ENCODE peak calls at places on chromosomes 2 and 18, in five cellular contexts. One of them, this sample, is unnamed.

GRCh38 chr18:42201137-42201536 is 246.1 kb downstream of the PIK3C3 start:
- DNase-seq in EL: no peak
- DNase-seq in small intestine: no peak
- DNase-seq in activated T-cell treated with anti-CD3 and anti-CD28 coated beads, Interleukin-2, amount 50 U/mL, for 72 hours: no peak
- DNase-seq in dorsolateral prefrontal cortex: no peak
- DNase-seq in this sample: no peak

GRCh38 chr18:32358529-32358928 is 112.2 kb downstream of the GAREM1 start:
- DNase-seq in EL: no peak
- DNase-seq in activated T-cell treated with anti-CD3 and anti-CD28 coated beads, Interleukin-2, amount 50 U/mL, for 72 hours: no peak
- DNase-seq in dorsolateral prefrontal cortex: no peak
- DNase-seq in small intestine: no peak
- DNase-seq in this sample: no peak

GRCh38 chr2:143692162-143692561 is 562.9 kb downstream of the ARHGAP15 start:
- DNase-seq in activated T-cell treated with anti-CD3 and anti-CD28 coated beads, Interleukin-2, amount 50 U/mL, for 72 hours: no peak
- DNase-seq in EL: no peak
- DNase-seq in dorsolateral prefrontal cortex: no peak
- DNase-seq in small intestine: no peak
- DNase-seq in this sample: no peak

GRCh38 chr2:9020267-9020666 is 16.8 kb upstream of the MBOAT2 start:
- DNase-seq in dorsolateral prefrontal cortex: no peak
- DNase-seq in small intestine: no peak
- DNase-seq in activated T-cell treated with anti-CD3 and anti-CD28 coated beads, Interleukin-2, amount 50 U/mL, for 72 hours: no peak
- DNase-seq in EL: no peak
- DNase-seq in this sample: no peak

GRCh38 chr2:134153481-134153880 is 100.4 kb upstream of the MGAT5 start:
- DNase-seq in small intestine: no peak
- DNase-seq in dorsolateral prefrontal cortex: no peak
- DNase-seq in EL: no peak
- DNase-seq in activated T-cell treated with anti-CD3 and anti-CD28 coated beads, Interleukin-2, amount 50 U/mL, for 72 hours: no peak
- DNase-seq in this sample: no peak

GRCh38 chr2:10170256-10170655 is 47.7 kb downstream of the RRM2 start:
- DNase-seq in dorsolateral prefrontal cortex: no peak
- DNase-seq in activated T-cell treated with anti-CD3 and anti-CD28 coated beads, Interleukin-2, amount 50 U/mL, for 72 hours: no peak
- DNase-seq in small intestine: no peak
- DNase-seq in EL: peak; percentile 80
- DNase-seq in this sample: no peak

GRCh38 chr2:206143451-206143850 is 15.8 kb downstream of the NDUFS1 start:
- DNase-seq in small intestine: no peak
- DNase-seq in activated T-cell treated with anti-CD3 and anti-CD28 coated beads, Interleukin-2, amount 50 U/mL, for 72 hours: no peak
- DNase-seq in EL: no peak
- DNase-seq in dorsolateral prefrontal cortex: no peak
- DNase-seq in this sample: no peak

GRCh38 chr2:239805414-239805813 is 219.7 kb downstream of the NDUFA10 start:
- DNase-seq in activated T-cell treated with anti-CD3 and anti-CD28 coated beads, Interleukin-2, amount 50 U/mL, for 72 hours: no peak
- DNase-seq in dorsolateral prefrontal cortex: peak; percentile 22
- DNase-seq in small intestine: no peak
- DNase-seq in EL: no peak
- DNase-seq in this sample: no peak

GRCh38 chr2:30666307-30666874 is 140.9 kb downstream of the CAPN13 start:
- DNase-seq in activated T-cell treated with anti-CD3 and anti-CD28 coated beads, Interleukin-2, amount 50 U/mL, for 72 hours: no peak
- DNase-seq in small intestine: peak; percentile 20
- DNase-seq in dorsolateral prefrontal cortex: no peak
- DNase-seq in EL: peak; percentile 92
- DNase-seq in this sample: peak; percentile 24

GRCh38 chr2:200453853-200454524 is 55.9 kb downstream of the KCTD18 start:
- DNase-seq in small intestine: no peak
- DNase-seq in dorsolateral prefrontal cortex: no peak
- DNase-seq in EL: no peak
- DNase-seq in activated T-cell treated with anti-CD3 and anti-CD28 coated beads, Interleukin-2, amount 50 U/mL, for 72 hours: peak; percentile 24
- DNase-seq in this sample: no peak

GRCh38 chr2:130156624-130157004 is 11.7 kb upstream of the CCDC74B start:
- DNase-seq in activated T-cell treated with anti-CD3 and anti-CD28 coated beads, Interleukin-2, amount 50 U/mL, for 72 hours: no peak
- DNase-seq in EL: no peak
- DNase-seq in small intestine: no peak
- DNase-seq in dorsolateral prefrontal cortex: no peak
- DNase-seq in this sample: no peak

GRCh38 chr18:70288171-70288850 is 534 bp upstream of the SOCS6 start:
- DNase-seq in activated T-cell treated with anti-CD3 and anti-CD28 coated beads, Interleukin-2, amount 50 U/mL, for 72 hours: peak; percentile 4
- DNase-seq in small intestine: peak; percentile 53
- DNase-seq in EL: peak; percentile 55
- DNase-seq in dorsolateral prefrontal cortex: no peak
- DNase-seq in this sample: peak; percentile 9

GRCh38 chr2:47344890-47345583 is 57.9 kb upstream of the MSH2 start:
- DNase-seq in EL: peak; percentile 76
- DNase-seq in dorsolateral prefrontal cortex: peak; percentile 93
- DNase-seq in activated T-cell treated with anti-CD3 and anti-CD28 coated beads, Interleukin-2, amount 50 U/mL, for 72 hours: no peak
- DNase-seq in small intestine: peak; percentile 100
- DNase-seq in this sample: peak; percentile 77

GRCh38 chr2:77831068-77831467 is 308.9 kb upstream of the LRRTM4 start:
- DNase-seq in activated T-cell treated with anti-CD3 and anti-CD28 coated beads, Interleukin-2, amount 50 U/mL, for 72 hours: no peak
- DNase-seq in EL: no peak
- DNase-seq in small intestine: peak; percentile 33
- DNase-seq in dorsolateral prefrontal cortex: no peak
- DNase-seq in this sample: no peak

GRCh38 chr18:71442830-71443229 is 1101.3 kb downstream of the CBLN2 start:
- DNase-seq in small intestine: no peak
- DNase-seq in activated T-cell treated with anti-CD3 and anti-CD28 coated beads, Interleukin-2, amount 50 U/mL, for 72 hours: no peak
- DNase-seq in dorsolateral prefrontal cortex: no peak
- DNase-seq in EL: no peak
- DNase-seq in this sample: no peak

GRCh38 chr18:62897153-62897552 is 181.8 kb downstream of the PHLPP1 start:
- DNase-seq in EL: peak; percentile 70
- DNase-seq in activated T-cell treated with anti-CD3 and anti-CD28 coated beads, Interleukin-2, amount 50 U/mL, for 72 hours: no peak
- DNase-seq in dorsolateral prefrontal cortex: no peak
- DNase-seq in small intestine: no peak
- DNase-seq in this sample: no peak

GRCh38 chr2:234556848-234557573 is 60.1 kb upstream of the ARL4C start:
- DNase-seq in EL: peak; percentile 33
- DNase-seq in activated T-cell treated with anti-CD3 and anti-CD28 coated beads, Interleukin-2, amount 50 U/mL, for 72 hours: no peak
- DNase-seq in small intestine: no peak
- DNase-seq in dorsolateral prefrontal cortex: no peak
- DNase-seq in this sample: no peak

GRCh38 chr2:28292491-28292890 is 100.2 kb upstream of the FOSL2 start:
- DNase-seq in dorsolateral prefrontal cortex: no peak
- DNase-seq in activated T-cell treated with anti-CD3 and anti-CD28 coated beads, Interleukin-2, amount 50 U/mL, for 72 hours: peak; percentile 18
- DNase-seq in small intestine: no peak
- DNase-seq in EL: peak; percentile 63
- DNase-seq in this sample: no peak

GRCh38 chr18:67733094-67733493 is 216.6 kb upstream of the DSEL start:
- DNase-seq in small intestine: no peak
- DNase-seq in activated T-cell treated with anti-CD3 and anti-CD28 coated beads, Interleukin-2, amount 50 U/mL, for 72 hours: no peak
- DNase-seq in EL: peak; percentile 67
- DNase-seq in dorsolateral prefrontal cortex: no peak
- DNase-seq in this sample: no peak

GRCh38 chr2:43005211-43005974 is 213.0 kb upstream of the HAAO start:
- DNase-seq in dorsolateral prefrontal cortex: peak; percentile 83
- DNase-seq in EL: no peak
- DNase-seq in small intestine: peak; percentile 96
- DNase-seq in activated T-cell treated with anti-CD3 and anti-CD28 coated beads, Interleukin-2, amount 50 U/mL, for 72 hours: no peak
- DNase-seq in this sample: no peak

GRCh38 chr2:24926602-24927252 is 6.7 kb upstream of the ADCY3 start:
- DNase-seq in small intestine: peak; percentile 20
- DNase-seq in EL: peak; percentile 22
- DNase-seq in activated T-cell treated with anti-CD3 and anti-CD28 coated beads, Interleukin-2, amount 50 U/mL, for 72 hours: peak; percentile 62
- DNase-seq in dorsolateral prefrontal cortex: no peak
- DNase-seq in this sample: no peak

GRCh38 chr2:200252661-200253067 is 53.8 kb upstream of the SPATS2L start:
- DNase-seq in activated T-cell treated with anti-CD3 and anti-CD28 coated beads, Interleukin-2, amount 50 U/mL, for 72 hours: no peak
- DNase-seq in small intestine: no peak
- DNase-seq in dorsolateral prefrontal cortex: no peak
- DNase-seq in EL: peak; percentile 67
- DNase-seq in this sample: no peak

GRCh38 chr2:26846334-26846863 is 1.5 kb upstream of the DPYSL5 start:
- DNase-seq in small intestine: peak; percentile 59
- DNase-seq in dorsolateral prefrontal cortex: peak; percentile 73
- DNase-seq in activated T-cell treated with anti-CD3 and anti-CD28 coated beads, Interleukin-2, amount 50 U/mL, for 72 hours: peak; percentile 73
- DNase-seq in EL: peak; percentile 70
- DNase-seq in this sample: peak; percentile 56

GRCh38 chr2:68660658-68661057 is 17.3 kb downstream of the PROKR1 start:
- DNase-seq in activated T-cell treated with anti-CD3 and anti-CD28 coated beads, Interleukin-2, amount 50 U/mL, for 72 hours: no peak
- DNase-seq in small intestine: no peak
- DNase-seq in EL: no peak
- DNase-seq in dorsolateral prefrontal cortex: no peak
- DNase-seq in this sample: no peak

GRCh38 chr2:41941831-41942230 is 106.0 kb upstream of the PKDCC start:
- DNase-seq in activated T-cell treated with anti-CD3 and anti-CD28 coated beads, Interleukin-2, amount 50 U/mL, for 72 hours: no peak
- DNase-seq in dorsolateral prefrontal cortex: no peak
- DNase-seq in small intestine: no peak
- DNase-seq in EL: no peak
- DNase-seq in this sample: no peak

GRCh38 chr2:238714038-238714528 is 133.8 kb upstream of the TWIST2 start:
- DNase-seq in EL: no peak
- DNase-seq in small intestine: no peak
- DNase-seq in dorsolateral prefrontal cortex: no peak
- DNase-seq in activated T-cell treated with anti-CD3 and anti-CD28 coated beads, Interleukin-2, amount 50 U/mL, for 72 hours: no peak
- DNase-seq in this sample: no peak

GRCh38 chr18:54734059-54734458 is 94.2 kb upstream of the RAB27B start:
- DNase-seq in small intestine: no peak
- DNase-seq in EL: peak; percentile 86
- DNase-seq in activated T-cell treated with anti-CD3 and anti-CD28 coated beads, Interleukin-2, amount 50 U/mL, for 72 hours: no peak
- DNase-seq in dorsolateral prefrontal cortex: no peak
- DNase-seq in this sample: no peak

GRCh38 chr2:54466880-54467279 is 10.8 kb downstream of the SPTBN1 start:
- DNase-seq in dorsolateral prefrontal cortex: no peak
- DNase-seq in activated T-cell treated with anti-CD3 and anti-CD28 coated beads, Interleukin-2, amount 50 U/mL, for 72 hours: no peak
- DNase-seq in EL: no peak
- DNase-seq in small intestine: no peak
- DNase-seq in this sample: no peak

GRCh38 chr2:33541243-33541642 is 57.9 kb downstream of the FAM98A start:
- DNase-seq in activated T-cell treated with anti-CD3 and anti-CD28 coated beads, Interleukin-2, amount 50 U/mL, for 72 hours: no peak
- DNase-seq in EL: no peak
- DNase-seq in small intestine: no peak
- DNase-seq in dorsolateral prefrontal cortex: no peak
- DNase-seq in this sample: no peak

GRCh38 chr18:59249186-59249774 is 24.0 kb downstream of the RAX start:
- DNase-seq in EL: peak; percentile 79
- DNase-seq in activated T-cell treated with anti-CD3 and anti-CD28 coated beads, Interleukin-2, amount 50 U/mL, for 72 hours: peak; percentile 33
- DNase-seq in dorsolateral prefrontal cortex: peak; percentile 41
- DNase-seq in small intestine: peak; percentile 56
- DNase-seq in this sample: no peak

GRCh38 chr2:236157366-236157765 is 10.8 kb downstream of the GBX2 start:
- DNase-seq in dorsolateral prefrontal cortex: peak; percentile 15
- DNase-seq in small intestine: no peak
- DNase-seq in activated T-cell treated with anti-CD3 and anti-CD28 coated beads, Interleukin-2, amount 50 U/mL, for 72 hours: no peak
- DNase-seq in EL: no peak
- DNase-seq in this sample: no peak

GRCh38 chr2:71943238-71944182 is 204.2 kb downstream of the CYP26B1 start:
- DNase-seq in dorsolateral prefrontal cortex: peak; percentile 39
- DNase-seq in activated T-cell treated with anti-CD3 and anti-CD28 coated beads, Interleukin-2, amount 50 U/mL, for 72 hours: no peak
- DNase-seq in EL: peak; percentile 13
- DNase-seq in small intestine: no peak
- DNase-seq in this sample: no peak

GRCh38 chr2:223121317-223121716 is 69.3 kb downstream of the KCNE4 start:
- DNase-seq in EL: no peak
- DNase-seq in dorsolateral prefrontal cortex: no peak
- DNase-seq in small intestine: no peak
- DNase-seq in activated T-cell treated with anti-CD3 and anti-CD28 coated beads, Interleukin-2, amount 50 U/mL, for 72 hours: no peak
- DNase-seq in this sample: no peak

GRCh38 chr2:187986392-187987105 is 305.1 kb upstream of the GULP1 start:
- DNase-seq in dorsolateral prefrontal cortex: no peak
- DNase-seq in EL: no peak
- DNase-seq in small intestine: no peak
- DNase-seq in activated T-cell treated with anti-CD3 and anti-CD28 coated beads, Interleukin-2, amount 50 U/mL, for 72 hours: no peak
- DNase-seq in this sample: no peak

GRCh38 chr2:181876614-181877063 is 14.9 kb upstream of the ITPRID2 start:
- DNase-seq in dorsolateral prefrontal cortex: no peak
- DNase-seq in activated T-cell treated with anti-CD3 and anti-CD28 coated beads, Interleukin-2, amount 50 U/mL, for 72 hours: no peak
- DNase-seq in EL: peak; percentile 62
- DNase-seq in small intestine: peak; percentile 72
- DNase-seq in this sample: peak; percentile 68

GRCh38 chr2:220814441-220814840 is 757.7 kb downstream of the EPHA4 start:
- DNase-seq in small intestine: no peak
- DNase-seq in dorsolateral prefrontal cortex: no peak
- DNase-seq in EL: no peak
- DNase-seq in activated T-cell treated with anti-CD3 and anti-CD28 coated beads, Interleukin-2, amount 50 U/mL, for 72 hours: no peak
- DNase-seq in this sample: no peak

GRCh38 chr2:204293884-204294535 is 251.3 kb upstream of the PARD3B start:
- DNase-seq in dorsolateral prefrontal cortex: no peak
- DNase-seq in small intestine: no peak
- DNase-seq in EL: no peak
- DNase-seq in activated T-cell treated with anti-CD3 and anti-CD28 coated beads, Interleukin-2, amount 50 U/mL, for 72 hours: no peak
- DNase-seq in this sample: no peak

GRCh38 chr2:74548919-74549684 is 4.6 kb downstream of the LOXL3 start:
- DNase-seq in EL: peak; percentile 70
- DNase-seq in small intestine: peak; percentile 72
- DNase-seq in dorsolateral prefrontal cortex: no peak
- DNase-seq in activated T-cell treated with anti-CD3 and anti-CD28 coated beads, Interleukin-2, amount 50 U/mL, for 72 hours: peak; percentile 45
- DNase-seq in this sample: no peak

This sample was measured in SW 1271.